ENCODE peak calls at places on chromosomes 13 and 19, in five cellular contexts. R is T-helper 2 cell, U is mesenteric fat pad, D is HTR-8/SVneo, F is HL-60. J is an unnamed sample.
A peak's percentile ranks its signal among the peaks of the same experiment; 100 is the strongest.

GRCh38 chr13:106472621-106473020 is 62.8 kb downstream of the EFNB2 start:
- DNase-seq in R (no peak), U (no peak), D (no peak), F (no peak), J (no peak)

GRCh38 chr19:31385744-31386143 is 36.5 kb upstream of the TSHZ3 start:
- DNase-seq in R (no peak), U (no peak), D (no peak), F (no peak), J (no peak)

GRCh38 chr13:67148219-67148583 is 81.9 kb downstream of the PCDH9 start:
- DNase-seq in R (no peak), U (no peak), D (no peak), F (no peak), J (no peak)

GRCh38 chr13:26589754-26590153 is 32.3 kb downstream of the WASF3 start:
- DNase-seq in R (no peak), U (no peak), D (no peak), F (no peak), J (no peak)

GRCh38 chr13:91308299-91308698 is 39.2 kb upstream of the MIR17HG start:
- DNase-seq in R (no peak), U (no peak), D (no peak), F (no peak), J (no peak)

GRCh38 chr19:10517361-10517759 is at the start of gene S1PR5:
- DNase-seq in R (no peak), U (no peak), D (peak; percentile 55), F (no peak), J (no peak)

GRCh38 chr13:85806553-85807175 is 7.4 kb upstream of the SLITRK6 start:
- DNase-seq in R (no peak), U (no peak), D (peak; percentile 3), F (peak; percentile 12), J (no peak)

GRCh38 chr13:75705395-75705794 is 69.3 kb downstream of the LMO7 start:
- DNase-seq in R (no peak), U (no peak), D (peak; percentile 14), F (no peak), J (no peak)

GRCh38 chr19:45352062-45352461 is 11.5 kb downstream of the KLC3 start:
- DNase-seq in R (no peak), U (no peak), D (no peak), F (no peak), J (no peak)

GRCh38 chr13:20360041-20360491 is 127.9 kb upstream of the GJB6 start:
- DNase-seq in R (no peak), U (no peak), D (no peak), F (no peak), J (no peak)

GRCh38 chr13:28606466-28606865 is 52.5 kb upstream of the POMP start:
- DNase-seq in R (no peak), U (no peak), D (no peak), F (no peak), J (no peak)

GRCh38 chr13:64992314-64992713 is 2237.8 kb downstream of the PCDH9 start:
- DNase-seq in R (no peak), U (no peak), D (no peak), F (no peak), J (no peak)

GRCh38 chr19:39677931-39678889 is 22.5 kb downstream of the LGALS16 start:
- DNase-seq in R (no peak), U (no peak), D (peak; percentile 14), F (no peak), J (no peak)

GRCh38 chr19:28414748-28415147 is 798.2 kb downstream of the UQCRFS1 start:
- DNase-seq in R (no peak), U (no peak), D (no peak), F (no peak), J (no peak)

GRCh38 chr19:15213715-15214381 is 13.1 kb upstream of the NOTCH3 start:
- DNase-seq in R (no peak), U (no peak), D (no peak), F (no peak), J (no peak)

GRCh38 chr13:76879211-76879875 is 6.9 kb downstream of the KCTD12 start:
- DNase-seq in R (peak; percentile 30), U (no peak), D (no peak), F (peak; percentile 82), J (peak; percentile 99)

GRCh38 chr19:49390978-49391304 is 2.9 kb downstream of the KASH5 start:
- DNase-seq in R (no peak), U (no peak), D (no peak), F (no peak), J (no peak)

GRCh38 chr13:111944171-111944583 is 122.8 kb upstream of the SOX1 start:
- DNase-seq in R (no peak), U (peak; percentile 85), D (no peak), F (no peak), J (no peak)

GRCh38 chr19:9295411-9295849 is 14.2 kb downstream of the ZNF699 start:
- DNase-seq in R (no peak), U (no peak), D (no peak), F (no peak), J (no peak)

GRCh38 chr19:46384396-46384795 is 29.0 kb downstream of the CCDC8 start:
- DNase-seq in R (no peak), U (peak; percentile 47), D (no peak), F (no peak), J (no peak)

GRCh38 chr13:88196106-88196505 is 524.9 kb downstream of the SLITRK5 start:
- DNase-seq in R (no peak), U (no peak), D (no peak), F (no peak), J (no peak)

GRCh38 chr13:84207509-84207908 is 325.2 kb upstream of the SLITRK1 start:
- DNase-seq in R (no peak), U (no peak), D (no peak), F (no peak), J (no peak)

GRCh38 chr19:32750441-32751055 is 31.0 kb downstream of the TDRD12 start:
- DNase-seq in R (no peak), U (no peak), D (no peak), F (no peak), J (no peak)

GRCh38 chr19:58409010-58409790 is 751 bp downstream of the ZNF584 start:
- DNase-seq in R (no peak), U (no peak), D (no peak), F (no peak), J (no peak)

GRCh38 chr19:11425719-11426457 is 6.8 kb upstream of the RGL3 start:
- DNase-seq in R (no peak), U (no peak), D (no peak), F (no peak), J (no peak)

GRCh38 chr13:48066310-48066989 is 28.5 kb downstream of the MED4 start:
- DNase-seq in R (no peak), U (no peak), D (no peak), F (no peak), J (peak; percentile 43)

GRCh38 chr13:104171132-104171531 is 1104.9 kb upstream of the SLC10A2 start:
- DNase-seq in R (no peak), U (no peak), D (no peak), F (no peak), J (no peak)

GRCh38 chr13:102317593-102317992 is 84.3 kb downstream of the FGF14 start:
- DNase-seq in R (no peak), U (no peak), D (no peak), F (no peak), J (no peak)

GRCh38 chr13:29993716-29994488 is 143.5 kb upstream of the UBL3 start:
- DNase-seq in R (no peak), U (no peak), D (no peak), F (no peak), J (no peak)

GRCh38 chr19:21328402-21328801 is 808 bp downstream of the ZNF708 start:
- DNase-seq in R (no peak), U (no peak), D (no peak), F (no peak), J (no peak)

GRCh38 chr13:30857018-30857417 is 49.1 kb upstream of the MEDAG start:
- DNase-seq in R (no peak), U (no peak), D (no peak), F (no peak), J (no peak)

GRCh38 chr19:8396563-8397203 is 6.5 kb downstream of the RAB11B start:
- DNase-seq in R (peak; percentile 68), U (no peak), D (peak; percentile 52), F (peak; percentile 42), J (no peak)

GRCh38 chr19:45271709-45272108 is 20.6 kb downstream of the MARK4 start:
- DNase-seq in R (no peak), U (no peak), D (no peak), F (no peak), J (no peak)

GRCh38 chr19:5718579-5719273 is 1.2 kb downstream of the LONP1 start:
- DNase-seq in R (no peak), U (no peak), D (peak; percentile 28), F (peak; percentile 81), J (peak; percentile 71)

GRCh38 chr13:49418206-49418605 is 25.7 kb downstream of the CAB39L start:
- DNase-seq in R (no peak), U (no peak), D (no peak), F (no peak), J (peak; percentile 42)

GRCh38 chr19:18219911-18220631 is 6.2 kb downstream of the PDE4C start:
- DNase-seq in R (no peak), U (no peak), D (no peak), F (no peak), J (no peak)

J was measured in SIG-M5.